ENCODE peak calls at places on chromosomes 2 and 18, in six cellular contexts. L, K, P, Z, D and F are unnamed samples.

GRCh38 chr2:45177870-45178269 is 168.6 kb upstream of the SIX2 start:
- DNase-seq in L (no peak), D (no peak), Z (no peak), P (no peak), K (no peak), F (no peak)

GRCh38 chr2:188425266-188425665 is 133.6 kb downstream of the GULP1 start:
- DNase-seq in P (no peak), K (no peak), Z (no peak), L (no peak), D (no peak), F (no peak)

GRCh38 chr18:68735498-68736343 is 20.8 kb upstream of the TMX3 start:
- DNase-seq in P (peak; percentile 23), L (peak; percentile 23), D (no peak), Z (peak; percentile 28), K (no peak), F (no peak)

GRCh38 chr2:12717988-12718661 is 1.4 kb downstream of the TRIB2 start:
- DNase-seq in L (no peak), Z (no peak), K (no peak), D (no peak), P (no peak), F (no peak)

GRCh38 chr2:214543386-214543955 is 132.6 kb downstream of the VWC2L start:
- DNase-seq in L (no peak), D (no peak), Z (no peak), P (no peak), K (no peak), F (no peak)

GRCh38 chr2:146481629-146482028 is 1363.2 kb upstream of the ACVR2A start:
- DNase-seq in K (no peak), L (no peak), Z (no peak), D (no peak), P (no peak), F (no peak)

GRCh38 chr2:8392098-8392844 is 289.6 kb upstream of the ID2 start:
- DNase-seq in Z (no peak), P (no peak), K (no peak), D (peak; percentile 31), L (no peak), F (peak; percentile 50)

GRCh38 chr2:44136186-44136585 is 32.5 kb upstream of the PPM1B start:
- DNase-seq in Z (no peak), L (no peak), K (no peak), P (no peak), D (no peak), F (no peak)

GRCh38 chr2:229489016-229489415 is 217.9 kb upstream of the PID1 start:
- DNase-seq in D (no peak), K (no peak), P (no peak), L (no peak), Z (no peak), F (no peak)

GRCh38 chr2:239321596-239322413 is 79.0 kb downstream of the HDAC4 start:
- DNase-seq in Z (no peak), K (no peak), L (no peak), P (no peak), D (no peak), F (no peak)

GRCh38 chr2:64841462-64841861 is 147.7 kb upstream of the SLC1A4 start:
- DNase-seq in D (no peak), L (no peak), Z (no peak), K (no peak), P (no peak), F (no peak)

GRCh38 chr2:8257502-8257901 is 424.4 kb upstream of the ID2 start:
- DNase-seq in P (no peak), Z (no peak), K (no peak), D (no peak), L (no peak), F (no peak)

GRCh38 chr2:121532347-121532766 is 1.7 kb downstream of the RNU4ATAC start:
- DNase-seq in K (no peak), Z (peak; percentile 25), P (peak; percentile 33), D (no peak), L (no peak), F (no peak)

GRCh38 chr2:135055182-135055786 is 3.2 kb downstream of the RAB3GAP1 start:
- DNase-seq in P (no peak), L (no peak), D (no peak), Z (no peak), K (no peak), F (no peak)

GRCh38 chr2:26968001-26968400 is 2.4 kb upstream of the MAPRE3 start:
- DNase-seq in D (no peak), Z (no peak), P (no peak), L (no peak), K (no peak), F (no peak)

GRCh38 chr2:188884051-188884450 is 90.1 kb upstream of the COL3A1 start:
- DNase-seq in P (no peak), K (no peak), D (no peak), Z (no peak), L (no peak), F (no peak)

GRCh38 chr18:48997985-48998831 is 47.4 kb upstream of the SMAD7 start:
- DNase-seq in Z (peak; percentile 45), L (peak; percentile 91), K (no peak), D (peak; percentile 70), P (peak; percentile 30), F (peak; percentile 54)

GRCh38 chr2:138665932-138666331 is 114.3 kb downstream of the NXPH2 start:
- DNase-seq in D (no peak), Z (no peak), L (no peak), K (no peak), P (no peak), F (no peak)

GRCh38 chr18:318791-319291 is 51.0 kb upstream of the THOC1 start:
- DNase-seq in L (no peak), P (no peak), Z (no peak), D (no peak), K (no peak), F (no peak)

GRCh38 chr18:73790582-73790981 is 357.1 kb downstream of the FBXO15 start:
- DNase-seq in D (no peak), L (no peak), K (no peak), P (no peak), Z (no peak), F (no peak)

GRCh38 chr2:108058575-108059137 is 72.3 kb downstream of the SLC5A7 start:
- DNase-seq in D (no peak), Z (no peak), L (no peak), P (no peak), K (no peak), F (no peak)

GRCh38 chr2:152762202-152762601 is 43.8 kb downstream of the ARL6IP6 start:
- DNase-seq in K (no peak), P (no peak), L (no peak), Z (no peak), D (peak; percentile 27), F (no peak)

GRCh38 chr2:47344890-47345583 is 57.9 kb upstream of the MSH2 start:
- DNase-seq in L (peak; percentile 86), Z (peak; percentile 100), K (no peak), P (peak; percentile 76), D (peak; percentile 96), F (peak; percentile 95)

GRCh38 chr18:46939337-46939963 is 22.0 kb downstream of the KATNAL2 start:
- DNase-seq in Z (peak; percentile 15), D (no peak), L (no peak), P (no peak), K (no peak), F (no peak)

GRCh38 chr2:126786765-126787164 is 111.9 kb upstream of the TEX51 start:
- DNase-seq in K (no peak), L (no peak), Z (no peak), P (no peak), D (no peak), F (no peak)
- TF ChIP-seq ATF3 in K (no peak), L (no peak), Z (no peak), P (no peak), D (no peak), F (no peak)

GRCh38 chr18:45384137-45384998 is 230.9 kb upstream of the SLC14A2 start:
- DNase-seq in L (peak; percentile 16), Z (peak; percentile 27), P (peak; percentile 65), K (peak; percentile 8), D (peak; percentile 19), F (peak; percentile 77)
- TF ChIP-seq ATF3 in L (no peak), Z (no peak), P (no peak), K (no peak), D (no peak), F (no peak)

GRCh38 chr2:241540391-241540765 is 18.2 kb upstream of the BOK start:
- DNase-seq in K (no peak), P (no peak), L (no peak), D (no peak), Z (no peak), F (no peak)
- TF ChIP-seq ATF3 in K (no peak), P (no peak), L (no peak), D (no peak), Z (no peak), F (no peak)

GRCh38 chr18:33576999-33577687 is 876 bp upstream of the ASXL3 start:
- DNase-seq in K (no peak), P (no peak), Z (no peak), L (no peak), D (no peak), F (no peak)

GRCh38 chr18:33567705-33568104 is 10.3 kb upstream of the ASXL3 start:
- DNase-seq in L (no peak), Z (no peak), D (no peak), P (no peak), K (no peak), F (no peak)

GRCh38 chr18:33573193-33573592 is 4.8 kb upstream of the ASXL3 start:
- DNase-seq in L (no peak), Z (no peak), D (no peak), K (no peak), P (no peak), F (no peak)

GRCh38 chr18:33577688-33578370 is at the start of gene ASXL3:
- DNase-seq in L (no peak), P (no peak), Z (no peak), K (no peak), D (no peak), F (peak; percentile 31)

DNA sequence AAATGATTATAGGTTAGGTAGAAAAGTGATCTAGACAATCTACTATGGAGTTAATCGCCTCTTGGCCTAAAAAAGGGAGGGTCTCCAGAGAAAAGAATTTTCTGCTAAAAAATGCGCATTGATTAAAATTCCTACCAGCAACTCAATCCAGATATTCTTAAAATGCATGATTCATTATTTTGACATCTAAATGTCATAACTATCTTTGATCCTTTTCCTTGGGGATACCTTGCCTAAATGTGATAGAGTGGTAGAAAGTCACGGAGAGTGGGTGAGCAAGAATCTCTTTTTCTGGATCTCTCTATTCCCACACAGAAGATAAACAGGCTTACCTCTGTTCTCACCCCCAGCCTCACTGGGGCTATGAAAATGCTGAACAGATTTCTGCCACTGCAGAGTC is 6.0 kb upstream of the ASXL3 start:
- DNase-seq in L (no peak), D (no peak), P (no peak), K (no peak), Z (no peak), F (no peak)
- TF ChIP-seq ATF3 in L (no peak), D (no peak), P (no peak), K (no peak), Z (no peak), F (no peak)

GRCh38 chr2:237818066-237818473 is 19.5 kb downstream of the RBM44 start:
- DNase-seq in L (no peak), D (no peak), P (no peak), Z (no peak), K (no peak), F (no peak)
- TF ChIP-seq ATF3 in L (no peak), D (no peak), P (no peak), Z (no peak), K (no peak), F (no peak)

GRCh38 chr2:158713523-158714138 is 81.5 kb upstream of the DAPL1 start:
- DNase-seq in D (no peak), P (no peak), K (no peak), L (no peak), Z (no peak), F (no peak)
- TF ChIP-seq ATF3 in D (no peak), P (no peak), K (no peak), L (no peak), Z (no peak), F (no peak)